ENCODE peak calls at places on chromosomes 16 and 17, in six cellular contexts. One of them, this sample, is unnamed.

GRCh38 chr16:68013440-68013839 is 2.3 kb downstream of the DPEP2NB start:
- DNase-seq in thyroid gland: no peak
- DNase-seq in IMR-90: no peak
- DNase-seq in sigmoid colon: no peak
- DNase-seq in ovary: no peak
- DNase-seq in prostate gland: no peak
- DNase-seq in this sample: no peak

GRCh38 chr16:7888421-7888820 is 555.8 kb downstream of the RBFOX1 start:
- DNase-seq in thyroid gland: peak
- DNase-seq in IMR-90: no peak
- DNase-seq in sigmoid colon: no peak
- DNase-seq in ovary: no peak
- DNase-seq in prostate gland: no peak
- DNase-seq in this sample: no peak

GRCh38 chr16:52578007-52578828 is 31.3 kb upstream of the TOX3 start:
- DNase-seq in thyroid gland: no peak
- DNase-seq in IMR-90: no peak
- DNase-seq in sigmoid colon: no peak
- DNase-seq in ovary: no peak
- DNase-seq in prostate gland: no peak
- DNase-seq in this sample: no peak

GRCh38 chr16:71428883-71429282 is 13.0 kb downstream of the TLE7 start:
- DNase-seq in thyroid gland: no peak
- DNase-seq in IMR-90: no peak
- DNase-seq in sigmoid colon: no peak
- DNase-seq in ovary: no peak
- DNase-seq in prostate gland: no peak
- DNase-seq in this sample: no peak

GRCh38 chr17:77677210-77677609 is 281.3 kb upstream of the TNRC6C start:
- DNase-seq in thyroid gland: no peak
- DNase-seq in IMR-90: no peak
- DNase-seq in sigmoid colon: no peak
- DNase-seq in ovary: no peak
- DNase-seq in prostate gland: no peak
- DNase-seq in this sample: no peak

GRCh38 chr17:41624208-41625101 is at the start of gene KRT17:
- DNase-seq in thyroid gland: no peak
- DNase-seq in IMR-90: no peak
- DNase-seq in sigmoid colon: peak
- DNase-seq in ovary: no peak
- DNase-seq in prostate gland: peak
- DNase-seq in this sample: no peak

GRCh38 chr16:21263640-21264211 is 14.4 kb downstream of the CRYM start:
- DNase-seq in thyroid gland: no peak
- DNase-seq in IMR-90: peak
- DNase-seq in sigmoid colon: no peak
- DNase-seq in ovary: no peak
- DNase-seq in prostate gland: peak
- DNase-seq in this sample: peak

GRCh38 chr17:51166987-51167931 is 1.0 kb downstream of the NME2 start:
- DNase-seq in thyroid gland: peak
- DNase-seq in IMR-90: peak
- DNase-seq in sigmoid colon: no peak
- DNase-seq in ovary: peak
- DNase-seq in prostate gland: peak
- DNase-seq in this sample: peak

GRCh38 chr17:5500247-5500803 is 14.0 kb downstream of the MIS12 start:
- DNase-seq in thyroid gland: no peak
- DNase-seq in IMR-90: peak
- DNase-seq in sigmoid colon: no peak
- DNase-seq in ovary: no peak
- DNase-seq in prostate gland: no peak
- DNase-seq in this sample: no peak

GRCh38 chr17:64491995-64492394 is 4.9 kb downstream of the POLG2 start:
- DNase-seq in thyroid gland: no peak
- DNase-seq in IMR-90: peak
- DNase-seq in sigmoid colon: no peak
- DNase-seq in ovary: no peak
- DNase-seq in prostate gland: no peak
- DNase-seq in this sample: no peak

GRCh38 chr17:55411463-55411855 is 10.2 kb downstream of the MMD start:
- DNase-seq in thyroid gland: peak
- DNase-seq in IMR-90: no peak
- DNase-seq in sigmoid colon: no peak
- DNase-seq in ovary: no peak
- DNase-seq in prostate gland: no peak
- DNase-seq in this sample: no peak

GRCh38 chr16:56833243-56833970 is 31.6 kb upstream of the SLC12A3 start:
- DNase-seq in thyroid gland: no peak
- DNase-seq in IMR-90: no peak
- DNase-seq in sigmoid colon: no peak
- DNase-seq in ovary: no peak
- DNase-seq in prostate gland: no peak
- DNase-seq in this sample: no peak

GRCh38 chr16:67277999-67278772 is 1.1 kb upstream of the PLEKHG4 start:
- DNase-seq in thyroid gland: no peak
- DNase-seq in IMR-90: peak
- DNase-seq in sigmoid colon: no peak
- DNase-seq in ovary: peak
- DNase-seq in prostate gland: no peak
- DNase-seq in this sample: peak

GRCh38 chr17:6910987-6911603 is 79.6 kb upstream of the TEKT1 start:
- DNase-seq in thyroid gland: no peak
- DNase-seq in IMR-90: peak
- DNase-seq in sigmoid colon: no peak
- DNase-seq in ovary: no peak
- DNase-seq in prostate gland: no peak
- DNase-seq in this sample: no peak

GRCh38 chr16:4347765-4348509 is 3.2 kb downstream of the PAM16 start:
- DNase-seq in thyroid gland: no peak
- DNase-seq in IMR-90: no peak
- DNase-seq in sigmoid colon: peak
- DNase-seq in ovary: no peak
- DNase-seq in prostate gland: no peak
- DNase-seq in this sample: peak

GRCh38 chr16:64738321-64738960 is 383.4 kb downstream of the CDH11 start:
- DNase-seq in thyroid gland: no peak
- DNase-seq in IMR-90: peak
- DNase-seq in sigmoid colon: no peak
- DNase-seq in ovary: no peak
- DNase-seq in prostate gland: no peak
- DNase-seq in this sample: no peak

GRCh38 chr17:44205962-44206824 is 6.5 kb upstream of the ATXN7L3 start:
- DNase-seq in thyroid gland: no peak
- DNase-seq in IMR-90: no peak
- DNase-seq in sigmoid colon: no peak
- DNase-seq in ovary: no peak
- DNase-seq in prostate gland: no peak
- DNase-seq in this sample: no peak

GRCh38 chr17:27980035-27980434 is 62.4 kb upstream of the NLK start:
- DNase-seq in thyroid gland: no peak
- DNase-seq in IMR-90: peak
- DNase-seq in sigmoid colon: no peak
- DNase-seq in ovary: no peak
- DNase-seq in prostate gland: no peak
- DNase-seq in this sample: peak

GRCh38 chr16:73202176-73202729 is 154.3 kb upstream of the ZFHX3 start:
- DNase-seq in thyroid gland: no peak
- DNase-seq in IMR-90: peak
- DNase-seq in sigmoid colon: no peak
- DNase-seq in ovary: no peak
- DNase-seq in prostate gland: no peak
- DNase-seq in this sample: no peak

DNA sequence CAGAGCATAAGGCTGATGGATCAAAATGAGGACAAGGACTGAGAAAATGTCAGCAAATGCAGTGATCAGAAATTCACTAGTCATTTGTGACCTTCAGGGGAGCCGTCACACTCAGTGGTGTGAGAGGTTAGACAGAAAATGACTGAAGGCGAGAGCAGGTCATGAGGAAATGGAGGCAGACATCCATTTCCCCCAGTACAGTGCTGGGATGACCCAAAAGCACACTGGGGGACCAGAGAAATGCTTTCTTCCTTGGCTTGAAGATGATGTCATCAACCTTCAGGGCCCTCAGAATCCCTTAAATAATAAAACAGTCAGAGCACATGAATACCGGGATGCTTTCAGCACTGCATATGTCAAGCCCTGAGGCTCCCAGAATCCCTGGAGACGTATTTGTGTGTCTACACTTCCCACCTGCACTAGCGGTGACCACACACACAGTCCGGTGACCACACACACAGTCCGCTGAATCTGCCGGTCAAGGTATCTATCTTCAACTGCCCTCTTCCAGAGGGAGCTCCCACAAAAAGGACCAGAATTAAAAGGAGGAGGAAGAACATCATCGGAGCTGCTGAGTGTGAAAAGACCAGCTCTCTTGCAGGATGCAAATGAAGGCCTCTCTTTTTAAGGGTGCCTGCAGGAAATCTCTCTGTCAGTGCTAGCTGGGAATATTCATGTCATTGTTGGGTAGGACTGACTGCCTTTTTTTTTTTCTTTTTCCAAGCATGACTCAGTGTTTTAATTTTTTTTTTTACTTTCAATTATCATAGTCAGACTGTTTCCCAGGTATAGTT is 8.2 kb downstream of the UBE2O start:
- DNase-seq in thyroid gland: no peak
- DNase-seq in IMR-90: peak
- DNase-seq in sigmoid colon: no peak
- DNase-seq in ovary: no peak
- DNase-seq in prostate gland: no peak
- DNase-seq in this sample: no peak
- H3K4me3 ChIP-seq in thyroid gland: no peak
- H3K4me3 ChIP-seq in IMR-90: no peak
- H3K4me3 ChIP-seq in sigmoid colon: no peak
- H3K4me3 ChIP-seq in ovary: no peak
- H3K4me3 ChIP-seq in prostate gland: no peak
- H3K4me3 ChIP-seq in this sample: no peak

DNA sequence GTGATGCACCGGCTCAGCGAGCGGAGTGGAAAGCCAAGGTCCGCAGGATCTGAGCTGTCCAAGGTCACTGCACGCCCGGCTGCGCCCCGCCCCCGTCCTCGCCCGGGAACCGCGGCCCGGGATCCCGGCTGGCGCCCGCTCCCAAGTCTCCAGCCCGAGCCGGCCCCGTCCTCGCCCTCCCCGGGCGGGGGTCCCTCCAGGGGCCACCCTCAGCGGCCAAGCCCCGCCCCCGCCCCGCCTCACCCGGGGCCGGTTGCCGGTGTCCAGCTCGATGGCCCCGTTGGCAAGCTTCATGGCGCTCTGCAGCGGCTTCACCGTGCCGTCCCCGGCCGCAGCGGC is 209 bp downstream of the VPS9D1 start:
- DNase-seq in thyroid gland: peak
- DNase-seq in IMR-90: no peak
- DNase-seq in sigmoid colon: no peak
- DNase-seq in ovary: peak
- DNase-seq in prostate gland: no peak
- DNase-seq in this sample: peak
- TF ChIP-seq POLR2A in thyroid gland: no peak
- TF ChIP-seq POLR2A in IMR-90: no peak
- TF ChIP-seq POLR2A in sigmoid colon: no peak
- TF ChIP-seq POLR2A in ovary: no peak
- TF ChIP-seq POLR2A in prostate gland: no peak
- TF ChIP-seq POLR2A in this sample: no peak

GRCh38 chr17:78882546-78883089 is 20.4 kb downstream of the CEP295NL start:
- DNase-seq in thyroid gland: no peak
- DNase-seq in IMR-90: no peak
- DNase-seq in sigmoid colon: no peak
- DNase-seq in ovary: no peak
- DNase-seq in prostate gland: no peak
- DNase-seq in this sample: no peak

GRCh38 chr17:78883090-78883532 is 19.9 kb downstream of the CEP295NL start:
- DNase-seq in thyroid gland: peak
- DNase-seq in IMR-90: peak
- DNase-seq in sigmoid colon: peak
- DNase-seq in ovary: peak
- DNase-seq in prostate gland: no peak
- DNase-seq in this sample: peak

GRCh38 chr17:78884148-78884870 is 18.7 kb downstream of the CEP295NL start:
- DNase-seq in thyroid gland: no peak
- DNase-seq in IMR-90: no peak
- DNase-seq in sigmoid colon: no peak
- DNase-seq in ovary: no peak
- DNase-seq in prostate gland: no peak
- DNase-seq in this sample: peak

GRCh38 chr17:78884876-78885667 is 17.9 kb downstream of the CEP295NL start:
- DNase-seq in thyroid gland: no peak
- DNase-seq in IMR-90: no peak
- DNase-seq in sigmoid colon: no peak
- DNase-seq in ovary: no peak
- DNase-seq in prostate gland: no peak
- DNase-seq in this sample: no peak

GRCh38 chr17:78883533-78884131 is 19.4 kb downstream of the CEP295NL start:
- DNase-seq in thyroid gland: peak
- DNase-seq in IMR-90: peak
- DNase-seq in sigmoid colon: peak
- DNase-seq in ovary: peak
- DNase-seq in prostate gland: peak
- DNase-seq in this sample: peak
- TF ChIP-seq CTCF in thyroid gland: no peak
- TF ChIP-seq CTCF in IMR-90: peak
- TF ChIP-seq CTCF in sigmoid colon: no peak
- TF ChIP-seq CTCF in ovary: no peak
- TF ChIP-seq CTCF in prostate gland: peak
- TF ChIP-seq CTCF in this sample: no peak

GRCh38 chr16:83338138-83338537 is 469.6 kb upstream of the HSBP1 start:
- DNase-seq in thyroid gland: no peak
- DNase-seq in IMR-90: no peak
- DNase-seq in sigmoid colon: no peak
- DNase-seq in ovary: no peak
- DNase-seq in prostate gland: no peak
- DNase-seq in this sample: no peak
- H3K4me3 ChIP-seq in thyroid gland: no peak
- H3K4me3 ChIP-seq in IMR-90: no peak
- H3K4me3 ChIP-seq in sigmoid colon: no peak
- H3K4me3 ChIP-seq in ovary: no peak
- H3K4me3 ChIP-seq in prostate gland: no peak
- H3K4me3 ChIP-seq in this sample: no peak

GRCh38 chr17:42675984-42676423 is 790 bp downstream of the PLEKHH3 start:
- DNase-seq in thyroid gland: peak
- DNase-seq in IMR-90: peak
- DNase-seq in sigmoid colon: peak
- DNase-seq in ovary: peak
- DNase-seq in prostate gland: peak
- DNase-seq in this sample: peak
- TF ChIP-seq POLR2A in thyroid gland: peak
- TF ChIP-seq POLR2A in IMR-90: no peak
- TF ChIP-seq POLR2A in sigmoid colon: peak
- TF ChIP-seq POLR2A in ovary: no peak
- TF ChIP-seq POLR2A in prostate gland: peak
- TF ChIP-seq POLR2A in this sample: peak